ENCODE peak calls at places on chromosomes 7 and 10, in five cellular contexts. Q is mucosa of descending colon, V is GM23338, O is adrenal gland, N is OCI-LY7. U is an unnamed sample.

GRCh38 chr7:106545275-106545674 is 115.7 kb downstream of the CCDC71L start:
- DNase-seq in V (no peak), N (no peak), O (no peak), Q (no peak), U (no peak)

GRCh38 chr7:128699196-128699712 is 27.2 kb downstream of the GARIN1A start:
- DNase-seq in V (peak; percentile 70), Q (no peak), N (no peak), O (no peak), U (no peak)

GRCh38 chr10:6048281-6049030 is 13.7 kb downstream of the IL2RA start:
- DNase-seq in Q (no peak), N (no peak), O (no peak), V (no peak), U (no peak)

GRCh38 chr10:97887399-97887798 is 37.8 kb downstream of the GOLGA7B start:
- DNase-seq in N (no peak), Q (no peak), O (no peak), V (no peak), U (no peak)

GRCh38 chr10:22605168-22605567 is 109.2 kb downstream of the PIP4K2A start:
- DNase-seq in O (no peak), Q (no peak), V (no peak), N (peak; percentile 48), U (no peak)

GRCh38 chr7:6160191-6160623 is 112.2 kb downstream of the CYTH3 start:
- DNase-seq in V (peak; percentile 83), Q (no peak), N (no peak), O (peak; percentile 54), U (peak; percentile 10)

GRCh38 chr10:97510686-97511085 is 12.0 kb downstream of the UBTD1 start:
- DNase-seq in N (no peak), V (no peak), O (no peak), Q (no peak), U (no peak)

GRCh38 chr7:113217314-113217713 is 99.0 kb upstream of the SMIM30 start:
- DNase-seq in O (no peak), Q (no peak), V (no peak), N (no peak), U (no peak)

GRCh38 chr7:110522751-110523200 is 568.2 kb upstream of the LRRN3 start:
- DNase-seq in N (no peak), V (peak; percentile 44), O (no peak), Q (no peak), U (no peak)

GRCh38 chr10:99234739-99235468 is 748 bp downstream of the HPSE2 start:
- DNase-seq in Q (no peak), N (no peak), V (peak; percentile 26), O (no peak), U (no peak)

GRCh38 chr10:22573820-22574569 is 140.4 kb downstream of the PIP4K2A start:
- DNase-seq in O (no peak), Q (no peak), V (peak; percentile 70), N (peak; percentile 30), U (peak; percentile 20)

GRCh38 chr10:7819126-7819470 is 793 bp downstream of the TAF3 start:
- DNase-seq in O (peak; percentile 63), V (peak; percentile 67), N (peak; percentile 67), Q (peak; percentile 46), U (no peak)

GRCh38 chr10:68560201-68560915 is at the start of gene TET1:
- DNase-seq in V (peak; percentile 96), O (peak; percentile 24), Q (peak; percentile 57), N (peak; percentile 37), U (no peak)

GRCh38 chr7:152925412-152926147 is 166.0 kb downstream of the ACTR3B start:
- DNase-seq in V (peak; percentile 89), O (no peak), Q (no peak), N (no peak), U (no peak)

GRCh38 chr10:129962092-129962494 is 2.0 kb downstream of the EBF3 start:
- DNase-seq in N (no peak), O (no peak), V (no peak), Q (no peak), U (no peak)

GRCh38 chr10:80253266-80253962 is 36.0 kb downstream of the MAT1A start:
- DNase-seq in V (no peak), Q (no peak), O (no peak), N (no peak), U (no peak)

GRCh38 chr7:35025391-35025870 is 11.9 kb downstream of the DPY19L1 start:
- DNase-seq in Q (no peak), O (no peak), V (no peak), N (no peak), U (no peak)

GRCh38 chr7:2017914-2018785 is 214.6 kb downstream of the MAD1L1 start:
- DNase-seq in O (no peak), Q (peak; percentile 23), V (no peak), N (no peak), U (no peak)

GRCh38 chr7:48786951-48787350 is 137.4 kb upstream of the CDC14C start:
- DNase-seq in N (no peak), O (no peak), V (no peak), Q (no peak), U (no peak)

GRCh38 chr7:26078437-26079362 is 73.3 kb upstream of the NFE2L3 start:
- DNase-seq in Q (peak; percentile 80), V (peak; percentile 90), N (peak; percentile 51), O (peak; percentile 60), U (peak; percentile 82)

GRCh38 chr10:114963908-114964307 is 25.9 kb downstream of the TRUB1 start:
- DNase-seq in V (no peak), N (no peak), O (no peak), Q (no peak), U (no peak)

GRCh38 chr10:49367600-49367999 is 28.3 kb downstream of the DRGX start:
- DNase-seq in N (no peak), Q (no peak), V (peak; percentile 26), O (no peak), U (no peak)

GRCh38 chr7:57071-57470 is 135.3 kb upstream of the FAM20C start:
- DNase-seq in V (no peak), Q (no peak), N (no peak), O (no peak), U (no peak)

GRCh38 chr10:80289451-80290287 is at the start of gene MAT1A:
- DNase-seq in Q (no peak), O (no peak), N (no peak), V (peak; percentile 85), U (no peak)

GRCh38 chr7:154837087-154837486 is 165.8 kb downstream of the PAXIP1 start:
- DNase-seq in V (no peak), N (no peak), O (no peak), Q (no peak), U (no peak)

GRCh38 chr7:18102576-18102975 is 74.9 kb upstream of the PRPS1L1 start:
- DNase-seq in N (no peak), V (no peak), Q (no peak), O (no peak), U (no peak)

GRCh38 chr7:137909042-137909441 is 62.3 kb upstream of the DGKI start:
- DNase-seq in O (no peak), Q (no peak), N (no peak), V (no peak), U (no peak)

GRCh38 chr7:12855036-12855435 is 167.6 kb downstream of the ARL4A start:
- DNase-seq in Q (no peak), O (no peak), N (no peak), V (no peak), U (no peak)

GRCh38 chr7:47714669-47715607 is 133.0 kb upstream of the TNS3 start:
- DNase-seq in Q (no peak), O (no peak), N (peak; percentile 81), V (no peak), U (no peak)

GRCh38 chr10:16304311-16304710 is 132.5 kb upstream of the PTER start:
- DNase-seq in V (no peak), Q (no peak), O (no peak), N (no peak), U (no peak)

GRCh38 chr10:79190740-79191261 is 122.0 kb downstream of the ZMIZ1 start:
- DNase-seq in N (peak; percentile 68), Q (no peak), V (no peak), O (no peak), U (no peak)

GRCh38 chr10:79187545-79187940 is 118.8 kb downstream of the ZMIZ1 start:
- DNase-seq in N (no peak), O (no peak), Q (no peak), V (no peak), U (no peak)

GRCh38 chr10:79188154-79188763 is 119.5 kb downstream of the ZMIZ1 start:
- DNase-seq in O (no peak), V (no peak), Q (peak; percentile 72), N (no peak), U (no peak)

GRCh38 chr10:79191951-79192676 is 123.3 kb downstream of the ZMIZ1 start:
- DNase-seq in Q (no peak), V (no peak), N (no peak), O (no peak), U (no peak)

GRCh38 chr10:79189853-79190435 is 121.2 kb downstream of the ZMIZ1 start:
- DNase-seq in Q (no peak), O (peak; percentile 63), N (no peak), V (no peak), U (no peak)
- H3K4me1 ChIP-seq in Q (peaks cover 35% of the 10 kb centered on the region), O (peaks cover 85% of the 10 kb centered on the region), N (peaks cover 43% of the 10 kb centered on the region), V (peaks cover 9% of the 10 kb centered on the region), U (no peaks in the 10 kb centered on the region)

DNA sequence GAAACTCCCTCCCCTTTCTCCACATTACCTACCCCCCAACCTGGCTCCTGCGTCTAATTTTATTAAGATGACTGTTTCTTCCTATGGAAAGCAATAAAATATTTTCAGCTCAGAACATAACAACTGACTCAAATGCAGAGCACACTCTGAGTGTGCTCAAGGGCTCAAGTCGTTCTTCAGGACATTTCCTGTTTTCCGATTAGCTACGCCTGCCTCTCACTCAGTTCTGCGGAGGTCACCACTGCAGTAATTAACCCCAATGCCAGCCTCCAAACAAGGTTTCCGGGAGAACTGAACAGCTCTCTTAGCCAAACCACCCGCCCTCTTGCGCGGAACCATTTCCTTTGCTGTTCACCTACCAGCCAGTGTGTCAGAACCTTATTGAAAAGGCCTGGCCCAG is 19.3 kb downstream of the MYOF start:
- DNase-seq in N (peak; percentile 21), V (no peak), Q (no peak), O (peak; percentile 51), U (no peak)
- H3K4me3 ChIP-seq in N (no peak overlapping the region), V (no peak overlapping the region), Q (no peak overlapping the region), O (no peak overlapping the region), U (no peak overlapping the region)

GRCh38 chr7:76327610-76328009 is 25.1 kb downstream of the HSPB1 start:
- DNase-seq in Q (no peak), N (no peak), V (no peak), O (no peak), U (no peak)
- H3K4me1 ChIP-seq in Q (peaks cover 10% of the 10 kb centered on the region), N (no peaks in the 10 kb centered on the region), V (no peaks in the 10 kb centered on the region), O (peaks cover 46% of the 10 kb centered on the region), U (peaks cover 7% of the 10 kb centered on the region)

DNA sequence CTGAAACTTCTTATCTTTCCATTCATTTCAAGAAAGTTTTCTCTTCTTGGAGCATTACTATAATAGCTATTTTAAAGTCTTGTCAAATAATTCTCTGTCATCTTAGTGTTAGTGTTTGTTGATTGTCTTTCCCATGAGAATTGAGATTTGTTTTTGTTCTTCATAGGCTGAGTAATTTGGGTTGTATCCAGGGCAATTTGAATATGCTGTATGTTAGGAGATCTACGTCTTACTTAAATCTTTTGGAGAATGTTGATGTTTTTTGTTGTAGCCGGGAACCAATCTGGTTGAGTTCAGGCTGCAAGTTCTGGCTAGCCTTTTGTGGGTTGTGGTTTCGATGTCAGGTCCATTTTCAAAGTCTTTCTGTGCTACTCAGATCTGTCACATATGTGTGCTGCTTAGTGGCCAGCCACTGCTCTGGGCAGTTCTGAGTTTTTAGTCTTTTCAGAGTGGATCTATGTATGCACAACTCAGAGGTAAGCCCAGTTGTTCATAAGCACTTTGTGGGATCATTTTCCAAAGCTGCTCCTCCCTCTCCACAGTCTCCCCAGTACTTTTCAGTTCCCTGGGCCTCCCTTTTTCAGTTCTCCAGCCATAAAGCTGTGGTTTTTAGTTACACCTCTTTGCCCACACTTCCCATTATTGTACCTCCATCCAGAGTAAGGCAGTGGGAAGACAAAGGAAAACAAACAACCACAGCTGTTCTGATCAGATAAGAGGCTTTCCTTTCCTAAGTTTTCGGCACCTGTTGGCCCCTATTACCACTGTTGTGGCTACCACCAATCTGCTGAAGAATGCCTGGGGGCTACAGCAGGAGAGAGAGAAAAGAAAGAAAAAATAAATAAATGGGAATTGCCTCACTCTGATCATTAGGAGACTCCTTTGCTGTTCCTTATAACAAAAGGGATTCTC is 4.7 kb upstream of the CCNJ start:
- DNase-seq in N (no peak), Q (no peak), V (no peak), O (no peak), U (no peak)
- H3K4me3 ChIP-seq in N (no peak overlapping the region), Q (no peak overlapping the region), V (no peak overlapping the region), O (no peak overlapping the region), U (no peak overlapping the region)